ENCODE peak calls at places on chromosomes 11 and 22, in nine cellular contexts. One of them, this sample, is unnamed.

GRCh38 chr11:121592708-121593107 is 139.9 kb upstream of the SORL1-AS1 start:
- DNase-seq in psoas muscle: no peak
- DNase-seq in HS-5: no peak
- DNase-seq in Daoy: no peak
- DNase-seq in T1000: no peak
- DNase-seq in AG04449: no peak
- DNase-seq in NCI-H510A treated with DMSO at 0.1 percent for 48 hours: no peak
- DNase-seq in NCI-H774: no peak
- DNase-seq in amniotic epithelial cell: no peak
- DNase-seq in this sample: no peak

GRCh38 chr11:73734996-73735395 is 25.9 kb downstream of the RAB6A start:
- DNase-seq in psoas muscle: no peak
- DNase-seq in HS-5: no peak
- DNase-seq in Daoy: no peak
- DNase-seq in T1000: no peak
- DNase-seq in AG04449: peak
- DNase-seq in NCI-H510A treated with DMSO at 0.1 percent for 48 hours: no peak
- DNase-seq in NCI-H774: no peak
- DNase-seq in amniotic epithelial cell: peak
- DNase-seq in this sample: no peak

GRCh38 chr22:49372111-49372529 is 455.6 kb downstream of the BRD1 start:
- DNase-seq in psoas muscle: no peak
- DNase-seq in HS-5: no peak
- DNase-seq in Daoy: no peak
- DNase-seq in T1000: no peak
- DNase-seq in AG04449: no peak
- DNase-seq in NCI-H510A treated with DMSO at 0.1 percent for 48 hours: no peak
- DNase-seq in NCI-H774: no peak
- DNase-seq in amniotic epithelial cell: no peak
- DNase-seq in this sample: no peak

GRCh38 chr22:49825944-49826602 is 1.6 kb downstream of the BRD1 start:
- DNase-seq in psoas muscle: no peak
- DNase-seq in HS-5: peak
- DNase-seq in Daoy: peak
- DNase-seq in T1000: no peak
- DNase-seq in AG04449: no peak
- DNase-seq in NCI-H510A treated with DMSO at 0.1 percent for 48 hours: no peak
- DNase-seq in NCI-H774: no peak
- DNase-seq in amniotic epithelial cell: no peak
- DNase-seq in this sample: peak

GRCh38 chr11:68989936-68990606 is 9.3 kb upstream of the MRGPRD start:
- DNase-seq in psoas muscle: no peak
- DNase-seq in HS-5: no peak
- DNase-seq in Daoy: no peak
- DNase-seq in T1000: no peak
- DNase-seq in AG04449: no peak
- DNase-seq in NCI-H510A treated with DMSO at 0.1 percent for 48 hours: no peak
- DNase-seq in NCI-H774: no peak
- DNase-seq in amniotic epithelial cell: no peak
- DNase-seq in this sample: no peak

GRCh38 chr11:1229471-1230120 is 6.7 kb downstream of the MUC5B start:
- DNase-seq in psoas muscle: peak
- DNase-seq in HS-5: no peak
- DNase-seq in Daoy: no peak
- DNase-seq in T1000: no peak
- DNase-seq in AG04449: no peak
- DNase-seq in NCI-H510A treated with DMSO at 0.1 percent for 48 hours: no peak
- DNase-seq in NCI-H774: no peak
- DNase-seq in amniotic epithelial cell: no peak
- DNase-seq in this sample: no peak

GRCh38 chr11:45089845-45090499 is 56.5 kb upstream of the PRDM11 start:
- DNase-seq in psoas muscle: no peak
- DNase-seq in HS-5: no peak
- DNase-seq in Daoy: no peak
- DNase-seq in T1000: no peak
- DNase-seq in AG04449: no peak
- DNase-seq in NCI-H510A treated with DMSO at 0.1 percent for 48 hours: no peak
- DNase-seq in NCI-H774: no peak
- DNase-seq in amniotic epithelial cell: peak
- DNase-seq in this sample: no peak

GRCh38 chr11:65305501-65306268 is 9.0 kb upstream of the CDC42EP2 start:
- DNase-seq in psoas muscle: no peak
- DNase-seq in HS-5: no peak
- DNase-seq in Daoy: no peak
- DNase-seq in T1000: no peak
- DNase-seq in AG04449: no peak
- DNase-seq in NCI-H510A treated with DMSO at 0.1 percent for 48 hours: no peak
- DNase-seq in NCI-H774: no peak
- DNase-seq in amniotic epithelial cell: peak
- DNase-seq in this sample: no peak

GRCh38 chr11:9028591-9028990 is 24.8 kb upstream of the NRIP3 start:
- DNase-seq in psoas muscle: no peak
- DNase-seq in HS-5: no peak
- DNase-seq in Daoy: no peak
- DNase-seq in T1000: no peak
- DNase-seq in AG04449: no peak
- DNase-seq in NCI-H510A treated with DMSO at 0.1 percent for 48 hours: no peak
- DNase-seq in NCI-H774: no peak
- DNase-seq in amniotic epithelial cell: no peak
- DNase-seq in this sample: no peak

GRCh38 chr22:25493794-25494193 is 70.7 kb upstream of the GRK3 start:
- DNase-seq in psoas muscle: no peak
- DNase-seq in HS-5: no peak
- DNase-seq in Daoy: no peak
- DNase-seq in T1000: no peak
- DNase-seq in AG04449: no peak
- DNase-seq in NCI-H510A treated with DMSO at 0.1 percent for 48 hours: no peak
- DNase-seq in NCI-H774: no peak
- DNase-seq in amniotic epithelial cell: no peak
- DNase-seq in this sample: no peak

GRCh38 chr11:96465537-96465936 is 75.7 kb downstream of the JRKL start:
- DNase-seq in psoas muscle: no peak
- DNase-seq in HS-5: no peak
- DNase-seq in Daoy: no peak
- DNase-seq in T1000: no peak
- DNase-seq in AG04449: no peak
- DNase-seq in NCI-H510A treated with DMSO at 0.1 percent for 48 hours: no peak
- DNase-seq in NCI-H774: no peak
- DNase-seq in amniotic epithelial cell: no peak
- DNase-seq in this sample: no peak

GRCh38 chr11:126166413-126166812 is 45.0 kb downstream of the RPUSD4 start:
- DNase-seq in psoas muscle: no peak
- DNase-seq in HS-5: no peak
- DNase-seq in Daoy: no peak
- DNase-seq in T1000: no peak
- DNase-seq in AG04449: no peak
- DNase-seq in NCI-H510A treated with DMSO at 0.1 percent for 48 hours: no peak
- DNase-seq in NCI-H774: no peak
- DNase-seq in amniotic epithelial cell: no peak
- DNase-seq in this sample: no peak

GRCh38 chr11:130806746-130807145 is 109.5 kb downstream of the SNX19 start:
- DNase-seq in psoas muscle: no peak
- DNase-seq in HS-5: no peak
- DNase-seq in Daoy: no peak
- DNase-seq in T1000: no peak
- DNase-seq in AG04449: no peak
- DNase-seq in NCI-H510A treated with DMSO at 0.1 percent for 48 hours: no peak
- DNase-seq in NCI-H774: no peak
- DNase-seq in amniotic epithelial cell: no peak
- DNase-seq in this sample: no peak

GRCh38 chr11:60161107-60161506 is 21.8 kb downstream of the MS4A6A start:
- DNase-seq in psoas muscle: no peak
- DNase-seq in HS-5: no peak
- DNase-seq in Daoy: no peak
- DNase-seq in T1000: no peak
- DNase-seq in AG04449: no peak
- DNase-seq in NCI-H510A treated with DMSO at 0.1 percent for 48 hours: no peak
- DNase-seq in NCI-H774: no peak
- DNase-seq in amniotic epithelial cell: no peak
- DNase-seq in this sample: no peak